ENCODE peak calls at places on chromosomes 6 and 20, in five cellular contexts. I, T, L, A and C are unnamed samples.

GRCh38 chr6:27873101-27874030 is 38.8 kb downstream of the OR2B2 start:
- DNase-seq in I (peak), T (peak), L (peak), A (no peak), C (peak)

GRCh38 chr6:148211777-148212324 is 130.8 kb upstream of the SASH1 start:
- DNase-seq in I (no peak), T (no peak), L (no peak), A (no peak), C (no peak)

GRCh38 chr6:82364087-82365010 is 732 bp downstream of the TPBG start:
- DNase-seq in I (no peak), T (peak), L (peak), A (peak), C (peak)

GRCh38 chr6:81772741-81773140 is 20.3 kb upstream of the TENT5A start:
- DNase-seq in I (peak), T (no peak), L (peak), A (no peak), C (no peak)

GRCh38 chr6:57421503-57421902 is 104.1 kb downstream of the PRIM2 start:
- DNase-seq in I (peak), T (no peak), L (peak), A (no peak), C (no peak)

GRCh38 chr6:43076928-43077809 is 1.1 kb downstream of the PTK7 start:
- DNase-seq in I (no peak), T (peak), L (no peak), A (no peak), C (no peak)

GRCh38 chr6:75424610-75425548 is 68.7 kb downstream of the FILIP1 start:
- DNase-seq in I (no peak), T (no peak), L (no peak), A (no peak), C (no peak)

GRCh38 chr6:12482386-12482785 is 192.2 kb downstream of the EDN1 start:
- DNase-seq in I (no peak), T (no peak), L (no peak), A (no peak), C (no peak)

GRCh38 chr20:42391807-42392206 is 773.6 kb upstream of the CHD6 start:
- DNase-seq in I (no peak), T (no peak), L (no peak), A (no peak), C (no peak)
- TF ChIP-seq CTCF in I (no peak), T (no peak), L (no peak), A (no peak), C (no peak)

GRCh38 chr6:167758309-167759023 is 68.2 kb upstream of the AFDN start:
- DNase-seq in I (no peak), T (no peak), L (no peak), A (no peak), C (no peak)
- TF ChIP-seq CTCF in I (no peak), T (no peak), L (no peak), A (no peak), C (no peak)

DNA sequence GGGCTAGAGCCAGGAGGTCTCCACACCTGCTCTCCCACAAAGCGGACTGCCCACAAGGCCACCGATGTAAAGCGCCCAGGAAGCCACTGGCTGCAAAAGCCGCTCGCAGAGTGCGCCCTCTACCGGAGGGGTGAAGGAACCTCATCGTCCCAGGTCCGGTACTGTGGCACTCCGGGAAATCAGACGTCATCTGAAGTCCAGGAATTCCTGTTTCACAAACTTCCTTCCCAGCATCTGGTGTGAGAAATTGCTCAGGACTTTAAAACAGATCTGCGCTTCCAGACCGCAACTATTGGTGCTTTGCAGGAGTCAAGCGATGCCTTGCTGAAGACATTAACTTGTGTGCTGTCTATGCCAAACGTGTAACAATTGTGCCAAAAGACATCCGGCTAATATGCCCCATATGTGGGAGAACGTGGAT is 115.1 kb upstream of the ARID1B start:
- DNase-seq in I (peak), T (peak), L (no peak), A (peak), C (peak)
- TF ChIP-seq CTCF in I (peak), T (peak), L (no peak), A (peak), C (peak)

GRCh38 chr6:147005499-147005898 is 198.7 kb upstream of the STXBP5 start:
- DNase-seq in I (peak), T (no peak), L (no peak), A (no peak), C (no peak)
- TF ChIP-seq CTCF in I (peak), T (no peak), L (no peak), A (peak), C (peak)

GRCh38 chr20:56841346-56841908 is 212.3 kb downstream of the TFAP2C start:
- DNase-seq in I (no peak), T (no peak), L (no peak), A (no peak), C (no peak)

GRCh38 chr20:56845546-56846081 is 216.5 kb downstream of the TFAP2C start:
- DNase-seq in I (no peak), T (no peak), L (no peak), A (no peak), C (no peak)

GRCh38 chr20:56843386-56843785 is 214.3 kb downstream of the TFAP2C start:
- DNase-seq in I (no peak), T (no peak), L (no peak), A (no peak), C (no peak)

GRCh38 chr20:56842086-56842485 is 213.0 kb downstream of the TFAP2C start:
- DNase-seq in I (no peak), T (no peak), L (no peak), A (no peak), C (no peak)

DNA sequence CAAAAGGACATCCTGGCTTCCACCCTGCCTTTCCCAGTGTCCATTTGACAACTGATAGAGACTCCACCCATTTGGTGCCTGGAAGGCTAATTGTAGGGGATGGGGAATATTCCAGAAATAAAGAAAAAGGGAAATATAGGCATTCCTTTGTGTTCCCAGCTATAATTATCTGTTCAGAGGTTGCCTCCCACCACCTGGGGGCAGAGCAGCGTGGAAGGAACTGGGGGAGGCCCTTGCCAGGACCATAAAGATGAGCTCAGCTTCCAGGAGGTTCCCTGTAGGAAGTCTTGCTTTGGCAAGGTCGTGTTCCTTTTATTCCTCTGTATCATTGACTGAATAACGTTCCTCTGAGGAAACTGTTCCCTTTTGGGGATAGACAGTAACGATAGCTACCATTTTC is 214.7 kb downstream of the TFAP2C start:
- DNase-seq in I (no peak), T (no peak), L (no peak), A (peak), C (no peak)
- TF ChIP-seq CTCF in I (no peak), T (no peak), L (no peak), A (peak), C (no peak)

GRCh38 chr6:1719922-1720321 is 110.2 kb downstream of the FOXC1 start:
- DNase-seq in I (no peak), T (no peak), L (no peak), A (no peak), C (no peak)

GRCh38 chr6:1716396-1716795 is 106.7 kb downstream of the FOXC1 start:
- DNase-seq in I (no peak), T (no peak), L (no peak), A (no peak), C (no peak)

GRCh38 chr6:1715336-1715735 is 105.6 kb downstream of the FOXC1 start:
- DNase-seq in I (no peak), T (no peak), L (no peak), A (no peak), C (no peak)

GRCh38 chr6:1713016-1713600 is 103.4 kb downstream of the FOXC1 start:
- DNase-seq in I (no peak), T (no peak), L (no peak), A (no peak), C (no peak)

GRCh38 chr6:1716845-1717244 is 107.1 kb downstream of the FOXC1 start:
- DNase-seq in I (no peak), T (no peak), L (no peak), A (no peak), C (no peak)
- TF ChIP-seq CTCF in I (no peak), T (no peak), L (no peak), A (no peak), C (no peak)

GRCh38 chr20:59526242-59527225 is 77.8 kb upstream of the PHACTR3 start:
- DNase-seq in I (peak), T (no peak), L (no peak), A (no peak), C (no peak)
- TF ChIP-seq CTCF in I (peak), T (no peak), L (no peak), A (peak), C (peak)

GRCh38 chr20:11555510-11555909 is 362.2 kb upstream of the BTBD3 start:
- DNase-seq in I (no peak), T (no peak), L (no peak), A (no peak), C (no peak)

GRCh38 chr20:11556410-11556809 is 361.3 kb upstream of the BTBD3 start:
- DNase-seq in I (no peak), T (no peak), L (no peak), A (no peak), C (no peak)

GRCh38 chr20:11551491-11551890 is 366.2 kb upstream of the BTBD3 start:
- DNase-seq in I (no peak), T (no peak), L (no peak), A (no peak), C (no peak)

GRCh38 chr20:11549172-11550117 is 368.2 kb upstream of the BTBD3 start:
- DNase-seq in I (no peak), T (no peak), L (no peak), A (no peak), C (no peak)

GRCh38 chr20:11553603-11554002 is 364.1 kb upstream of the BTBD3 start:
- DNase-seq in I (peak), T (no peak), L (no peak), A (no peak), C (no peak)
- TF ChIP-seq CTCF in I (peak), T (peak), L (no peak), A (peak), C (no peak)

DNA sequence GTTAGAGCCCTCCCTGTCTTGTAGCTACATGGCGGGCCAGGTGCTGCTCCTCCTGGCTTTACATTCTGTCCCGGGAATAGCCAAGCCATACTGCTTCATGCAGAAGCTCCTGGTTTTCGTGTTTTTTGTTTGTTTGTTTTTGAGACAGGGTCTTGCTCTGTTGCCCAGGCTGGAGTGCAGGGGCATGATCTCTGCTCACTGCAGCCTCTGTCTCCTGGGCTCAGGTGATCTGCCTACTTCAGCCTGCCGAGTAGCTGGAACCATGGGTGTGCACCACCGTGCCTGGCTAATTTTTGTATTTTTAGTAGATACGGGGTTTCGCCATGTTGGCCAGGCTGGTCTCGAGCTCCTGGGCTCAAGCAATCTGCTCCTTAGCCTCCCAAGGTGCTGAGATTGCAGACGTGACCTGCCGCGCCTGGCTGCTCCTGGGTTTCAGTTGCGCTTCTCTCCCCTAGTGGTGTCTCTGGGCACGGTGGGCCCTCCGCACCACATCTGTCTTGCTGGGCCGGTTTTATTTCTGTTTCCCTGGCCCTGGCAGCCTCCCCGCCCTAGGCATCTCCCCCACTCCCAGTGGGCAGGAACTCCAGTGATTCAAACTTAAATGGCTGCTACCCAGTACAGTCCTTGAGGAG is 12.9 kb downstream of the CDYL start:
- DNase-seq in I (no peak), T (no peak), L (peak), A (no peak), C (no peak)
- TF ChIP-seq CTCF in I (no peak), T (no peak), L (peak), A (no peak), C (peak)

DNA sequence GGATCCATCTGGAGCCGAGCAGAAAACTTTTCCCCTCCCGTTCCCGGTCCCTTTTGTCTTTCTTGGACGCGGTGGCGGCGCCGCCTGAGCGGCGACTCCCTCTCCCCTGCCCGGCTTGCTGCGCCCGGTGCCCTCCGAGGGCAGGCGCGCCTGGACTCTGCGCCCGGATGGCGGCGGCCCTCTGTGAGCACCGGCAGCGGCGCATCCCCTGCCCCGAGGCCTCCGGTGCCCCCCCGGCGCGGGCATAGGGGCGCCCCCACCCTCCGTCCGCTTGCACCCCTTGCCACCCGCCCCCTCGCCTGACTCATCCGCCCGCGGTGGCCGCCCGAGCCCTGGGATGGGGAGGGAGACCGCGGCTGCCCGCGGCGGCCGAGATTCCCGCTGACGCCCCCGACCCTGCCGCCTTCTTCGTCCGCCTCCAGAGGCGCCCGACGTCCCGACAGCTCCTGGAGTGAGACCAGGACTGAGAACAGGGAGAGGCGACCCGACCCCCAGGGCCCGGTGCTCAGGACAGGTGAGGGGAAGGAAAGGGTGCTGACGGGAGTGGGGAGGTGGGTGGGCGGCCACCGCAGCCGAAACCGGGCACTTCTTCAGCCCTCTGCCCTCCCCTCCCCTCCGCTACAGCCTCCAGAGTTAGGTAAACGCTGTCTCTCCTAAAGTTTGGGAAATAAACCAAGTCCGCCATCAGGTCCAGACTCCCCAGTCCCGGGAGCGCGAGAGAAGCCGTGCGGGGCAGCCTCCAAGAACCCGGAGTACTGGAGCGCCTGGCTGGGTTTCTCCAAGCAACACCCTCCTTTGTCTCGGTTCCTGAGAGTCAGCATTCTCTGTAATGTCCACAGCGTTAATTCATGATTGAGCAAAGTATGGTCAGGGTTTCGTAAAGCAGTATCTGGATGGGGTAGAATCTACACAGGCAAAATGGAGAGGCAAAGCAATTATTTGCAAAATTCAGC is at the start of gene TMEM200A:
- DNase-seq in I (no peak), T (peak), L (no peak), A (no peak), C (peak)
- TF ChIP-seq CTCF in I (no peak), T (no peak), L (no peak), A (peak), C (no peak)